ENCODE peak calls at places on chromosomes 12 and 14, in ten cellular contexts. One of them, this sample, is unnamed. For H3K4me1, the result is how much of the 10 kb centered on the place peaks cover.

GRCh38 chr14:104673481-104673880 is 15.9 kb upstream of the INF2 start:
- DNase-seq in IMR-90: no peak
- DNase-seq in A549: no peak
- DNase-seq in psoas muscle: peak
- DNase-seq in neural progenitor cell: no peak
- DNase-seq in fibroblast of lung: no peak
- DNase-seq in ovary: no peak
- DNase-seq in body of pancreas: no peak
- DNase-seq in tibial nerve: no peak
- DNase-seq in breast epithelium: no peak
- DNase-seq in this sample: no peak

GRCh38 chr14:99521176-99522024 is 40.2 kb downstream of the CCNK start:
- DNase-seq in tibial nerve: no peak
- DNase-seq in A549: no peak
- DNase-seq in psoas muscle: peak
- DNase-seq in neural progenitor cell: no peak
- DNase-seq in breast epithelium: no peak
- DNase-seq in IMR-90: no peak
- DNase-seq in ovary: peak
- DNase-seq in body of pancreas: no peak
- DNase-seq in fibroblast of lung: no peak
- DNase-seq in this sample: no peak

GRCh38 chr12:52433501-52434095 is 573 bp downstream of the KRT75 start:
- DNase-seq in psoas muscle: no peak
- DNase-seq in neural progenitor cell: no peak
- DNase-seq in A549: no peak
- DNase-seq in ovary: no peak
- DNase-seq in breast epithelium: peak
- DNase-seq in fibroblast of lung: no peak
- DNase-seq in tibial nerve: no peak
- DNase-seq in body of pancreas: no peak
- DNase-seq in IMR-90: no peak
- DNase-seq in this sample: no peak

GRCh38 chr12:93860659-93861373 is 183.6 kb downstream of the CRADD start:
- DNase-seq in A549: no peak
- DNase-seq in tibial nerve: no peak
- DNase-seq in fibroblast of lung: peak
- DNase-seq in ovary: no peak
- DNase-seq in breast epithelium: no peak
- DNase-seq in IMR-90: no peak
- DNase-seq in body of pancreas: no peak
- DNase-seq in neural progenitor cell: no peak
- DNase-seq in psoas muscle: no peak
- DNase-seq in this sample: no peak

GRCh38 chr12:88889326-88890110 is 309.2 kb upstream of the KITLG start:
- DNase-seq in A549: no peak
- DNase-seq in IMR-90: peak
- DNase-seq in neural progenitor cell: no peak
- DNase-seq in body of pancreas: no peak
- DNase-seq in tibial nerve: no peak
- DNase-seq in psoas muscle: no peak
- DNase-seq in fibroblast of lung: peak
- DNase-seq in breast epithelium: no peak
- DNase-seq in ovary: no peak
- DNase-seq in this sample: no peak

GRCh38 chr12:90729741-90730140 is 225.2 kb downstream of the CCER1 start:
- DNase-seq in psoas muscle: no peak
- DNase-seq in neural progenitor cell: no peak
- DNase-seq in tibial nerve: no peak
- DNase-seq in A549: no peak
- DNase-seq in fibroblast of lung: peak
- DNase-seq in body of pancreas: no peak
- DNase-seq in breast epithelium: no peak
- DNase-seq in ovary: no peak
- DNase-seq in IMR-90: peak
- DNase-seq in this sample: no peak

GRCh38 chr12:130796985-130797686 is 41.9 kb downstream of the STX2 start:
- DNase-seq in fibroblast of lung: no peak
- DNase-seq in ovary: no peak
- DNase-seq in breast epithelium: no peak
- DNase-seq in psoas muscle: no peak
- DNase-seq in IMR-90: no peak
- DNase-seq in tibial nerve: no peak
- DNase-seq in body of pancreas: no peak
- DNase-seq in neural progenitor cell: no peak
- DNase-seq in A549: no peak
- DNase-seq in this sample: no peak

GRCh38 chr14:92122761-92123160 is 992 bp downstream of the CPSF2 start:
- DNase-seq in tibial nerve: no peak
- DNase-seq in breast epithelium: no peak
- DNase-seq in body of pancreas: no peak
- DNase-seq in neural progenitor cell: no peak
- DNase-seq in A549: no peak
- DNase-seq in psoas muscle: no peak
- DNase-seq in ovary: no peak
- DNase-seq in fibroblast of lung: peak
- DNase-seq in IMR-90: no peak
- DNase-seq in this sample: no peak

GRCh38 chr14:69052181-69052601 is 73.1 kb upstream of the ACTN1 start:
- DNase-seq in IMR-90: no peak
- DNase-seq in fibroblast of lung: no peak
- DNase-seq in ovary: no peak
- DNase-seq in body of pancreas: no peak
- DNase-seq in psoas muscle: no peak
- DNase-seq in A549: no peak
- DNase-seq in neural progenitor cell: no peak
- DNase-seq in tibial nerve: no peak
- DNase-seq in breast epithelium: no peak
- DNase-seq in this sample: no peak

GRCh38 chr12:42281844-42282243 is 43.8 kb upstream of the YAF2 start:
- DNase-seq in A549: no peak
- DNase-seq in psoas muscle: no peak
- DNase-seq in tibial nerve: no peak
- DNase-seq in body of pancreas: no peak
- DNase-seq in neural progenitor cell: no peak
- DNase-seq in IMR-90: no peak
- DNase-seq in breast epithelium: no peak
- DNase-seq in fibroblast of lung: no peak
- DNase-seq in ovary: no peak
- DNase-seq in this sample: no peak

GRCh38 chr12:4450551-4451112 is 5.0 kb upstream of the FGF6 start:
- DNase-seq in tibial nerve: no peak
- DNase-seq in IMR-90: no peak
- DNase-seq in body of pancreas: no peak
- DNase-seq in psoas muscle: peak
- DNase-seq in fibroblast of lung: peak
- DNase-seq in neural progenitor cell: peak
- DNase-seq in A549: no peak
- DNase-seq in breast epithelium: no peak
- DNase-seq in ovary: no peak
- DNase-seq in this sample: peak

GRCh38 chr12:32586390-32586789 is 92.7 kb upstream of the DNM1L start:
- DNase-seq in body of pancreas: no peak
- DNase-seq in fibroblast of lung: peak
- DNase-seq in ovary: no peak
- DNase-seq in IMR-90: peak
- DNase-seq in A549: no peak
- DNase-seq in psoas muscle: no peak
- DNase-seq in tibial nerve: no peak
- DNase-seq in neural progenitor cell: no peak
- DNase-seq in breast epithelium: no peak
- DNase-seq in this sample: no peak

GRCh38 chr12:60259241-60259640 is 663.4 kb downstream of the SLC16A7 start:
- DNase-seq in fibroblast of lung: peak
- DNase-seq in psoas muscle: no peak
- DNase-seq in IMR-90: no peak
- DNase-seq in body of pancreas: no peak
- DNase-seq in breast epithelium: no peak
- DNase-seq in neural progenitor cell: no peak
- DNase-seq in tibial nerve: no peak
- DNase-seq in ovary: no peak
- DNase-seq in A549: no peak
- DNase-seq in this sample: no peak

GRCh38 chr12:9096563-9097176 is 19.0 kb downstream of the A2M start:
- DNase-seq in body of pancreas: no peak
- DNase-seq in psoas muscle: no peak
- DNase-seq in IMR-90: no peak
- DNase-seq in fibroblast of lung: no peak
- DNase-seq in A549: no peak
- DNase-seq in neural progenitor cell: no peak
- DNase-seq in tibial nerve: no peak
- DNase-seq in ovary: no peak
- DNase-seq in breast epithelium: no peak
- DNase-seq in this sample: no peak
- TF ChIP-seq CTCF in body of pancreas: no peak
- TF ChIP-seq CTCF in psoas muscle: no peak
- TF ChIP-seq CTCF in IMR-90: no peak
- TF ChIP-seq CTCF in fibroblast of lung: no peak
- TF ChIP-seq CTCF in A549: no peak
- TF ChIP-seq CTCF in neural progenitor cell: no peak
- TF ChIP-seq CTCF in tibial nerve: no peak
- TF ChIP-seq CTCF in ovary: no peak
- TF ChIP-seq CTCF in breast epithelium: no peak
- TF ChIP-seq CTCF in this sample: no peak

DNA sequence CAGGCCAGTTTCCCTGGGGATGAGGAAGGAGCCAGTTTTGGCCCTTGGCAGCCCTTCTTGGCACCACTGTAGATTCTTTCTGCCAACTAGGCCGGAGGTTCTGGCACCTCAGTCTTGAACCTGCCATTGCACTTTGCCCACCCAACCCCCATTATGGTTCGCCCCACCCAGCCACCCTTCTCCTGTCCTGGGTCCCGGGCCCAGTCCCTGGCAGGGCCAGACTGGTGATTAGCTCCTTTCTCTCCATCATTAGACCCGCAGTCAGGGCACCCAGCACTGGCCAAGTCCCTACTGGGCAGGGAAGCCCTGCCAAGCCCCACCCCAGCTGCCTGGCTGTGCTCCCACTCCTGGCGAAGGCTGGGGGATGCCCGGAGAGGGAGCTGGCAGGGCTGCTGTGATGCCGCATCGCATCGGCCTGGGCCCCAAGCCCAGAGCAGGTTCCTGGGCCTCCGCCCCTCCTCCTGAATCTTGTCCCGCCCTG is 9.7 kb downstream of the FAM222A start:
- DNase-seq in IMR-90: no peak
- DNase-seq in tibial nerve: no peak
- DNase-seq in fibroblast of lung: no peak
- DNase-seq in neural progenitor cell: no peak
- DNase-seq in psoas muscle: peak
- DNase-seq in A549: no peak
- DNase-seq in breast epithelium: peak
- DNase-seq in body of pancreas: peak
- DNase-seq in ovary: peak
- DNase-seq in this sample: peak
- H3K4me1 ChIP-seq in IMR-90: under half
- H3K4me1 ChIP-seq in tibial nerve: half or more
- H3K4me1 ChIP-seq in fibroblast of lung: under half
- H3K4me1 ChIP-seq in neural progenitor cell: half or more
- H3K4me1 ChIP-seq in psoas muscle: half or more
- H3K4me1 ChIP-seq in A549: under half
- H3K4me1 ChIP-seq in breast epithelium: under half
- H3K4me1 ChIP-seq in body of pancreas: half or more
- H3K4me1 ChIP-seq in ovary: under half
- H3K4me1 ChIP-seq in this sample: half or more

DNA sequence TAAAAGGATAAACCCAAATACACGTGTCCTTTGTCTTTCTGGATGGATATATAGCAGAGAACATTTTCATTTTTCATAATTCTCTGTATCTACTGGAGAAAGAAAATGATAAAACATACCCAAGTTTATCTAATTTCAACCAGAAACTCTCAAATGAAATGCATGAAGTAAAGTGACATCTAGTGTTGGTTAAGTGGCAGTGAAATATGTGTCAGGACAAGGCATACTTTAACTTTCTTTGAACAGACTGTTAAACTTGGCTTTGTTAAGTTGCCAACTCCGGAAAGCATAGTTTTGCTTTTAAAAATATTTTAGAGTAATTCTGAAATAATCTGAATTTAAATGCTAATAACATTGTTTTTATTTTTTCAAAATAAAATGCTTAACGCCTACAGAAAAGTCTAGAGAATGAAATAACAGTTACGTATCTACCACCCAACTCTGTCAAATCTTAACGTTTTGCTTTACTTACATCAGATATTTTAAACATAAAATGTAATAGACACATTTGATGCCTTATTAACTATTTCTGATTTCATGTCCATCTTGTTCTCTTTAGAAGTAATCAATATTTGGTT is 25.2 kb upstream of the NTN4 start:
- DNase-seq in psoas muscle: no peak
- DNase-seq in ovary: no peak
- DNase-seq in neural progenitor cell: no peak
- DNase-seq in body of pancreas: no peak
- DNase-seq in A549: peak
- DNase-seq in fibroblast of lung: peak
- DNase-seq in breast epithelium: no peak
- DNase-seq in tibial nerve: no peak
- DNase-seq in IMR-90: peak
- DNase-seq in this sample: no peak
- TF ChIP-seq CTCF in psoas muscle: peak
- TF ChIP-seq CTCF in ovary: peak
- TF ChIP-seq CTCF in neural progenitor cell: peak
- TF ChIP-seq CTCF in body of pancreas: peak
- TF ChIP-seq CTCF in A549: peak
- TF ChIP-seq CTCF in fibroblast of lung: peak
- TF ChIP-seq CTCF in breast epithelium: peak
- TF ChIP-seq CTCF in tibial nerve: peak
- TF ChIP-seq CTCF in IMR-90: peak
- TF ChIP-seq CTCF in this sample: peak

GRCh38 chr12:46265734-46266133 is 3.1 kb downstream of the SLC38A1 start:
- DNase-seq in fibroblast of lung: no peak
- DNase-seq in body of pancreas: no peak
- DNase-seq in tibial nerve: no peak
- DNase-seq in neural progenitor cell: no peak
- DNase-seq in A549: no peak
- DNase-seq in psoas muscle: no peak
- DNase-seq in IMR-90: no peak
- DNase-seq in breast epithelium: no peak
- DNase-seq in ovary: no peak
- DNase-seq in this sample: no peak

GRCh38 chr12:46265102-46265501 is 3.7 kb downstream of the SLC38A1 start:
- DNase-seq in neural progenitor cell: no peak
- DNase-seq in breast epithelium: no peak
- DNase-seq in body of pancreas: no peak
- DNase-seq in psoas muscle: no peak
- DNase-seq in fibroblast of lung: no peak
- DNase-seq in ovary: no peak
- DNase-seq in tibial nerve: no peak
- DNase-seq in A549: no peak
- DNase-seq in IMR-90: no peak
- DNase-seq in this sample: no peak

GRCh38 chr12:46266869-46267617 is 1.8 kb downstream of the SLC38A1 start:
- DNase-seq in tibial nerve: no peak
- DNase-seq in fibroblast of lung: peak
- DNase-seq in A549: peak
- DNase-seq in neural progenitor cell: peak
- DNase-seq in body of pancreas: peak
- DNase-seq in ovary: peak
- DNase-seq in breast epithelium: peak
- DNase-seq in psoas muscle: peak
- DNase-seq in IMR-90: peak
- DNase-seq in this sample: peak

GRCh38 chr12:46267618-46268348 is 1.1 kb downstream of the SLC38A1 start:
- DNase-seq in body of pancreas: peak
- DNase-seq in breast epithelium: no peak
- DNase-seq in neural progenitor cell: peak
- DNase-seq in IMR-90: peak
- DNase-seq in ovary: peak
- DNase-seq in psoas muscle: peak
- DNase-seq in A549: no peak
- DNase-seq in tibial nerve: no peak
- DNase-seq in fibroblast of lung: peak
- DNase-seq in this sample: no peak

GRCh38 chr12:46266382-46266791 is 2.5 kb downstream of the SLC38A1 start:
- DNase-seq in IMR-90: peak
- DNase-seq in ovary: no peak
- DNase-seq in psoas muscle: no peak
- DNase-seq in body of pancreas: no peak
- DNase-seq in A549: peak
- DNase-seq in breast epithelium: no peak
- DNase-seq in fibroblast of lung: peak
- DNase-seq in neural progenitor cell: peak
- DNase-seq in tibial nerve: no peak
- DNase-seq in this sample: peak
- H3K4me1 ChIP-seq in IMR-90: under half
- H3K4me1 ChIP-seq in ovary: under half
- H3K4me1 ChIP-seq in psoas muscle: under half
- H3K4me1 ChIP-seq in body of pancreas: under half
- H3K4me1 ChIP-seq in A549: half or more
- H3K4me1 ChIP-seq in breast epithelium: under half
- H3K4me1 ChIP-seq in fibroblast of lung: under half
- H3K4me1 ChIP-seq in neural progenitor cell: half or more
- H3K4me1 ChIP-seq in tibial nerve: under half
- H3K4me1 ChIP-seq in this sample: under half

This sample was measured in gastrocnemius medialis.